ENCODE peak calls at places on chromosomes 1 and 21, in five cellular contexts. Y is fibroblast of lung, F is H7, B is SJCRH30, R is mesendoderm. J is an unnamed sample. For H3K36me3 and H3K27me3, the result is how much of the 10 kb centered on the place peaks cover.

GRCh38 chr21:39051561-39051949 is 131.7 kb downstream of the PSMG1 start:
- DNase-seq in Y (peak), F (no peak), B (no peak), R (no peak), J (peak)

GRCh38 chr21:26404288-26404687 is 168.8 kb downstream of the CYYR1 start:
- DNase-seq in Y (no peak), F (no peak), B (no peak), R (no peak), J (no peak)

GRCh38 chr1:70353641-70354331 is 736 bp downstream of the ANKRD13C start:
- DNase-seq in Y (peak), F (no peak), B (peak), R (peak), J (peak)

GRCh38 chr1:5915587-5916571 is 76.3 kb downstream of the NPHP4 start:
- DNase-seq in Y (peak), F (peak), B (peak), R (peak), J (peak)

GRCh38 chr1:163346326-163346870 is 24.6 kb downstream of the NUF2 start:
- DNase-seq in Y (peak), F (no peak), B (no peak), R (no peak), J (peak)

GRCh38 chr1:231020139-231020601 is 19.9 kb downstream of the FAM89A start:
- DNase-seq in Y (no peak), F (no peak), B (no peak), R (peak), J (no peak)

GRCh38 chr1:221915764-221916163 is 173.9 kb upstream of the DUSP10 start:
- DNase-seq in Y (no peak), F (no peak), B (no peak), R (no peak), J (no peak)

GRCh38 chr1:93554883-93555872 is 107.3 kb downstream of the FNBP1L start:
- DNase-seq in Y (no peak), F (no peak), B (no peak), R (no peak), J (no peak)

GRCh38 chr21:36929622-36930021 is 36.8 kb downstream of the HLCS start:
- DNase-seq in Y (peak), F (no peak), B (peak), R (peak), J (peak)

GRCh38 chr1:61741682-61742619 is at the start of gene PATJ:
- DNase-seq in Y (peak), F (peak), B (peak), R (peak), J (peak)

GRCh38 chr1:8862528-8862927 is 16.0 kb downstream of the ENO1 start:
- DNase-seq in Y (no peak), F (peak), B (peak), R (peak), J (no peak)

GRCh38 chr1:84450916-84451315 is 28.1 kb upstream of the RPF1 start:
- DNase-seq in Y (no peak), F (no peak), B (no peak), R (no peak), J (peak)

GRCh38 chr1:7531562-7532340 is 239.3 kb upstream of the VAMP3 start:
- DNase-seq in Y (no peak), F (no peak), B (no peak), R (no peak), J (no peak)

GRCh38 chr1:5770981-5771765 is 221.1 kb downstream of the NPHP4 start:
- DNase-seq in Y (no peak), F (peak), B (peak), R (peak), J (no peak)

GRCh38 chr1:58431847-58432246 is 114.7 kb downstream of the OMA1 start:
- DNase-seq in Y (no peak), F (no peak), B (no peak), R (no peak), J (no peak)

GRCh38 chr21:40047211-40047610 is 180.0 kb downstream of the PCP4 start:
- DNase-seq in Y (no peak), F (no peak), B (no peak), R (no peak), J (no peak)

GRCh38 chr1:234972411-234973191 is 156.0 kb downstream of the TOMM20 start:
- DNase-seq in Y (peak), F (no peak), B (no peak), R (no peak), J (peak)

GRCh38 chr1:36083635-36084501 is at the start of gene TEKT2:
- DNase-seq in Y (no peak), F (peak), B (peak), R (peak), J (no peak)

GRCh38 chr1:18948048-18948912 is 8.2 kb downstream of the IFFO2 start:
- DNase-seq in Y (peak), F (no peak), B (no peak), R (no peak), J (peak)

GRCh38 chr1:44326821-44327465 is 28.1 kb downstream of the ERI3 start:
- DNase-seq in Y (peak), F (no peak), B (no peak), R (no peak), J (peak)

GRCh38 chr1:200342511-200343400 is 67.1 kb downstream of the ZNF281 start:
- DNase-seq in Y (peak), F (no peak), B (no peak), R (no peak), J (peak)

GRCh38 chr1:7938070-7938469 is 2.6 kb downstream of the TNFRSF9 start:
- DNase-seq in Y (no peak), F (no peak), B (no peak), R (peak), J (peak)

GRCh38 chr1:100883963-100884362 is 10.7 kb downstream of the EXTL2 start:
- DNase-seq in Y (peak), F (no peak), B (no peak), R (no peak), J (peak)

DNA sequence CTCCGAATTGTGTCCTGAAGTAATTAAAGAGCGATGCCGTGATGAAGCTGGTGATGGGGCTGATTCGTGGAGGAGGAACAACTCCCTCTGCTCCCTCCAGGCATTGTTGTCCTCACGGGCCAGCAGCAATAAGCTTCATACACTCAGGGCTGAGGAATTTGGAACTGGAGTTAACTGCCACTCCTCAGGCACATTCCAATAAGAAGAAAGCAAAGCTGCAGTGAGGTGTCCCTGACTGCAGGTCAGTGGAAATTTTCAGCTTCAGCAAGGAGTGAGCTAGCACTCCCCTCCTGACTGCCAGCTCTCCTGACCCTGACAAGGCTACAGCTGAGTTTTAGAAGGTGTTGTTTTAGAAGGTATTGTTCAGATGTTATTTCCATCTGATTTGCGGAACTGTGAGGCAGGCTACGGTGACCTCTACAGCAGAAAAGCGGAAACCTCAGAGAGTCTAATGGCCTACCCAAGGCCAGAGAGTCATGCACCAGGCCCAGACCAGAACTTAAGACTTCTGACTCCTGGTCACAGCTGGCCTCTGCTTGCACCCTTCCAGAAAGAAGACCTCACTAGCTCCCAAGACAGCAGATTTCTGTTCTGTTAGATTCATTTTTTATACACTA is 148.8 kb downstream of the TGFBR3 start:
- DNase-seq in Y (peak), F (peak), B (no peak), R (peak), J (peak)
- H3K4me3 ChIP-seq in Y (peak), F (no peak), B (no peak), R (no peak), J (no peak)

GRCh38 chr1:156549390-156549789 is 23.0 kb downstream of the IQGAP3 start:
- DNase-seq in Y (no peak), F (no peak), B (no peak), R (peak), J (peak)

GRCh38 chr1:156551066-156551643 is 21.2 kb downstream of the IQGAP3 start:
- DNase-seq in Y (no peak), F (no peak), B (no peak), R (no peak), J (no peak)

GRCh38 chr1:156551866-156552265 is 20.5 kb downstream of the IQGAP3 start:
- DNase-seq in Y (no peak), F (no peak), B (no peak), R (no peak), J (peak)

GRCh38 chr1:156549831-156550230 is 22.5 kb downstream of the IQGAP3 start:
- DNase-seq in Y (no peak), F (no peak), B (no peak), R (no peak), J (peak)

GRCh38 chr1:156550346-156550745 is 22.0 kb downstream of the IQGAP3 start:
- DNase-seq in Y (no peak), F (no peak), B (no peak), R (no peak), J (no peak)
- H3K36me3 ChIP-seq in Y (under half), F (under half), B (under half), R (under half), J (under half)

GRCh38 chr1:10790155-10790707 is 6.2 kb downstream of the CASZ1 start:
- DNase-seq in Y (no peak), F (no peak), B (no peak), R (no peak), J (no peak)
- H3K27me3 ChIP-seq in Y (under half), F (under half), B (under half), R (under half), J (under half)

GRCh38 chr1:164602142-164602429 is 43.1 kb downstream of the PBX1 start:
- DNase-seq in Y (no peak), F (peak), B (no peak), R (peak), J (peak)
- H3K4me3 ChIP-seq in Y (no peak), F (no peak), B (no peak), R (no peak), J (no peak)

GRCh38 chr1:55140137-55140536 is 75.0 kb downstream of the USP24 start:
- DNase-seq in Y (no peak), F (no peak), B (no peak), R (no peak), J (no peak)

GRCh38 chr1:55134152-55134808 is 80.9 kb downstream of the USP24 start:
- DNase-seq in Y (no peak), F (no peak), B (no peak), R (no peak), J (no peak)

GRCh38 chr1:55140546-55140983 is 74.6 kb downstream of the USP24 start:
- DNase-seq in Y (peak), F (peak), B (peak), R (peak), J (peak)

GRCh38 chr1:55141295-55141893 is 73.8 kb downstream of the USP24 start:
- DNase-seq in Y (no peak), F (no peak), B (peak), R (no peak), J (no peak)

GRCh38 chr1:55138740-55139283 is 76.4 kb downstream of the USP24 start:
- DNase-seq in Y (no peak), F (no peak), B (no peak), R (no peak), J (no peak)
- H3K36me3 ChIP-seq in Y (under half), F (under half), B (half or more), R (under half), J (under half)

GRCh38 chr1:151135433-151136385 is 10.7 kb downstream of the SEMA6C start:
- DNase-seq in Y (no peak), F (peak), B (no peak), R (peak), J (no peak)
- H3K27me3 ChIP-seq in Y (under half), F (under half), B (under half), R (under half), J (under half)

DNA sequence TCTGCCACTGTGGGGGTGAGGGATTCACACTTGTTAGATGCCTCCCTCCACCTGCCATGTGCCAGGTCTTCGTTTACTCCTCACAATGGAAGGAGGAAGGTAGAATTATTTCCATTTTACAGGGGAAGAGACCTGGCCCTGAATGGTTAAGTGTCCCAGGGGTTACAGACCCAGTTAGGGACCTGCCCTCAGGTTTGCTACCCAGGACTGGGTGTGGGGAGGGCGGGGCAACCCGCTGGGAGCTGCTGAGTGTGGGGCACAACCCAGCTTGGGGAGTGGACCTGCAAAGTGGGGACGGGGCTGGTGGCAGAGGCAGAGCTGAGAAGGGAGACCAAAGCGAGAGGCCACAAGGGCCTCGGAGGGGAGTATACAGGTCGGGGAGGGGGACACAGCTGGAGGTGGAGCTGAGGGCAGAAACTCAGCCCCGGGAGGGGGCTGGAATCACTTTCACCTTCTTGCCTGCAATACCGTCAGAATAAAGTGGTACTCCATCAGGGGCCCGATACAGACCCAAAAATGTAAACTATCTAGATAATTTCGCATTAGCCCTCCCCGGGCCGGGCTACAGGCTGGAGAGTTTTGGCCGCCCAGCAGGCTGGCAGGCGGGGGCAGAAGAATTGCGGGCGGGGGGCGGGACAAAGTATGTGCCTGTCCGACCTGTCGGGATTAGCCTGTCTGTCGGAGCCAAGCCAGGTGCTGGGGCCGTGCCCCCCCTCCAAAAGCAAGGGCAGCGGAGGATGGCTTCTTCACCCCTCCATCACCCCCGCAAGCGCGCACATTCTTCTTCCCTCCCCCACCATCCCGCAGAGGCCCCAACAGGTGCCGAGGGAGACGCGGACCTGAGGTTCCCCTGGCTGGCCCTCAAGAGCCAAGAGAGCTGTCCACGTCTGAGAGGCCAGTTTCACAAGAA is 1.4 kb downstream of the RSPO1 start:
- DNase-seq in Y (no peak), F (peak), B (no peak), R (no peak), J (no peak)
- H3K4me3 ChIP-seq in Y (no peak), F (peak), B (no peak), R (no peak), J (no peak)

GRCh38 chr21:28069446-28069845 is 923.2 kb downstream of the LTN1 start:
- DNase-seq in Y (peak), F (peak), B (peak), R (no peak), J (peak)

GRCh38 chr21:28066051-28066450 is 926.6 kb downstream of the LTN1 start:
- DNase-seq in Y (no peak), F (no peak), B (no peak), R (no peak), J (peak)

GRCh38 chr21:28063241-28063640 is 929.4 kb downstream of the LTN1 start:
- DNase-seq in Y (no peak), F (no peak), B (peak), R (no peak), J (no peak)

GRCh38 chr21:28068455-28069358 is 924.0 kb downstream of the LTN1 start:
- DNase-seq in Y (no peak), F (peak), B (peak), R (peak), J (no peak)

GRCh38 chr21:28067015-28067414 is 925.7 kb downstream of the LTN1 start:
- DNase-seq in Y (no peak), F (no peak), B (no peak), R (no peak), J (no peak)
- H3K36me3 ChIP-seq in Y (under half), F (under half), B (under half), R (under half), J (under half)

GRCh38 chr1:160451119-160451858 is 50.9 kb downstream of the VANGL2 start:
- DNase-seq in Y (no peak), F (no peak), B (no peak), R (no peak), J (no peak)

GRCh38 chr1:160455153-160455517 is 54.8 kb downstream of the VANGL2 start:
- DNase-seq in Y (no peak), F (no peak), B (no peak), R (no peak), J (no peak)

GRCh38 chr1:160451859-160452232 is 51.5 kb downstream of the VANGL2 start:
- DNase-seq in Y (no peak), F (no peak), B (no peak), R (no peak), J (no peak)

GRCh38 chr1:160453443-160453842 is 53.1 kb downstream of the VANGL2 start:
- DNase-seq in Y (no peak), F (no peak), B (no peak), R (no peak), J (no peak)

DNA sequence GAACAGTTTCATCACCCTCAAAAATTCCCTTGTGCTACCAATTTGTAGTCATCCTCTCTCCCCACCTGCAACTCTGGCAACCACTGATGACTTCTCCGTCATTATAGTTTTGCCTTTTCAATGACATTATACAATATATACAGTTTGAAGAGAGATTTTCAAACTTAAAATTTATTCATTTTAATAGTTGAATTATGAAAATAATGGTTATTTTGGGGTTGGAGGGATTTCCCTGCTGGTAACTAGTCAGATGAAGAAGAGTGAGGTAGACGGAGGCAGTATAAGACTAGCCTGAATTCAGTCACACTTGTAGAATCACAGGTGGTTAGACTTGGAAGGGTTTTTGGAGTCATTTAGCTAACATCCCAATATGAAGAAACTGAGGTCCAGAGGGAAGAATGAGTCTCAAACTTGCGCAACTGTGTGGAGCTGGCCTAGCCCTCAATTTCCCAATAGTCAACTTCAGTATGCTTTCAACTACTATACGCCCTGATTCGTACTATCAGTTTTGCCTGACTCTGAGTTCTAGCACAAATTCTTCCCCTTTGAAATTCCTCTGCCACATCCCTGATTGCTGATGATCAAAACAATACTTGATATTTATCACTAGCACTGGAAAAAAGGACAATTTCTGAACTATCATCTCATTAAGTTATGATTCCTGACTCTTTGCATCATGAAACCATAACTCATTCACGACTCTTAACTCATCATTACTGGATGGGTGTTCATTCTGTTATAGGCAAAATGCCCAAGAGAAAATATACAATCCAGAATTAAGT is 54.2 kb downstream of the VANGL2 start:
- DNase-seq in Y (no peak), F (no peak), B (no peak), R (no peak), J (no peak)
- H3K27me3 ChIP-seq in Y (under half), F (under half), B (under half), R (under half), J (under half)

GRCh38 chr1:158113759-158114127 is 67.0 kb upstream of the CD1D start:
- DNase-seq in Y (no peak), F (no peak), B (no peak), R (no peak), J (no peak)
- H3K4me3 ChIP-seq in Y (no peak), F (peak), B (peak), R (no peak), J (peak)